ENCODE peak calls at places on chromosomes 5 and 9, in nine cellular contexts. Q, T, K, N, Z, C, A, V and W are unnamed samples.

GRCh38 chr5:113213551-113213971 is 221.2 kb downstream of the TSSK1B start:
- DNase-seq in Q (no peak), T (no peak), K (no peak), N (no peak), Z (no peak), C (no peak), A (no peak), V (no peak), W (no peak)

GRCh38 chr5:150780180-150780692 is 1.7 kb downstream of the SMIM3 start:
- DNase-seq in Q (peak; percentile 73), T (no peak), K (peak; percentile 68), N (no peak), Z (peak; percentile 58), C (peak; percentile 67), A (no peak), V (no peak), W (peak; percentile 62)

GRCh38 chr5:35246411-35246810 is 16.1 kb upstream of the PRLR start:
- DNase-seq in Q (peak; percentile 7), T (no peak), K (no peak), N (no peak), Z (no peak), C (no peak), A (no peak), V (no peak), W (no peak)

GRCh38 chr5:61734966-61735365 is 402.9 kb downstream of the ZSWIM6 start:
- DNase-seq in Q (peak; percentile 20), T (no peak), K (no peak), N (no peak), Z (no peak), C (no peak), A (no peak), V (no peak), W (no peak)

GRCh38 chr5:20678814-20679298 is 690.9 kb upstream of the CDH18 start:
- DNase-seq in Q (peak; percentile 90), T (no peak), K (peak; percentile 33), N (no peak), Z (peak; percentile 14), C (no peak), A (no peak), V (peak; percentile 68), W (peak; percentile 77)

GRCh38 chr5:91118802-91119201 is 264.3 kb downstream of the ARRDC3 start:
- DNase-seq in Q (peak; percentile 57), T (no peak), K (no peak), N (no peak), Z (no peak), C (no peak), A (no peak), V (no peak), W (no peak)

GRCh38 chr5:159732220-159732619 is 184.1 kb upstream of the ADRA1B start:
- DNase-seq in Q (no peak), T (no peak), K (peak; percentile 50), N (no peak), Z (no peak), C (no peak), A (no peak), V (no peak), W (no peak)

GRCh38 chr5:14457475-14457874 is 124.1 kb upstream of the OTULINL start:
- DNase-seq in Q (no peak), T (no peak), K (no peak), N (no peak), Z (no peak), C (no peak), A (no peak), V (no peak), W (no peak)

GRCh38 chr5:142881076-142881466 is 110.9 kb downstream of the ARHGAP26 start:
- DNase-seq in Q (peak; percentile 91), T (no peak), K (peak; percentile 65), N (no peak), Z (peak; percentile 60), C (no peak), A (no peak), V (no peak), W (no peak)

GRCh38 chr5:102294996-102295395 is 1.1 kb downstream of the SLCO4C1 start:
- DNase-seq in Q (no peak), T (no peak), K (no peak), N (no peak), Z (no peak), C (no peak), A (no peak), V (no peak), W (no peak)

GRCh38 chr5:143554918-143555477 is 151.5 kb upstream of the NR3C1 start:
- DNase-seq in Q (peak; percentile 60), T (no peak), K (peak; percentile 44), N (no peak), Z (no peak), C (no peak), A (no peak), V (no peak), W (peak; percentile 23)

GRCh38 chr5:111706345-111706744 is 50.6 kb downstream of the NREP start:
- DNase-seq in Q (no peak), T (no peak), K (no peak), N (no peak), Z (no peak), C (no peak), A (no peak), V (no peak), W (no peak)

GRCh38 chr5:73272351-73272750 is 99.4 kb downstream of the TMEM174 start:
- DNase-seq in Q (peak; percentile 32), T (no peak), K (no peak), N (no peak), Z (no peak), C (no peak), A (no peak), V (no peak), W (no peak)

GRCh38 chr9:127208416-127208815 is 56.2 kb upstream of the GARNL3 start:
- DNase-seq in Q (no peak), T (no peak), K (no peak), N (no peak), Z (no peak), C (peak; percentile 51), A (no peak), V (no peak), W (no peak)

GRCh38 chr9:76680716-76681431 is 83.4 kb upstream of the PCA3 start:
- DNase-seq in Q (peak; percentile 24), T (no peak), K (peak; percentile 25), N (no peak), Z (no peak), C (no peak), A (no peak), V (no peak), W (no peak)

GRCh38 chr5:21424907-21425306 is 1428.2 kb downstream of the CDH12 start:
- DNase-seq in Q (no peak), T (no peak), K (no peak), N (no peak), Z (no peak), C (no peak), A (no peak), V (no peak), W (no peak)

GRCh38 chr9:69385474-69386091 is 60.6 kb downstream of the ENTREP1 start:
- DNase-seq in Q (no peak), T (no peak), K (no peak), N (no peak), Z (no peak), C (no peak), A (no peak), V (peak; percentile 69), W (no peak)

GRCh38 chr5:82470185-82470584 is 192.0 kb upstream of the RPS23 start:
- DNase-seq in Q (peak; percentile 6), T (no peak), K (no peak), N (no peak), Z (no peak), C (no peak), A (no peak), V (no peak), W (no peak)

GRCh38 chr5:148469446-148470062 is 85.8 kb downstream of the FBXO38 start:
- DNase-seq in Q (peak; percentile 52), T (no peak), K (peak; percentile 34), N (no peak), Z (peak; percentile 71), C (no peak), A (no peak), V (no peak), W (peak; percentile 94)

GRCh38 chr5:108884736-108885135 is 137.0 kb downstream of the FER start:
- DNase-seq in Q (peak; percentile 11), T (no peak), K (peak; percentile 12), N (no peak), Z (no peak), C (no peak), A (no peak), V (no peak), W (no peak)